ENCODE peak calls at places on chromosomes 5 and 9, in ten cellular contexts. D is IMR-90; U is ovary; N is osteoblast; G is progenitor cell of endocrine pancreas; E is CD8-positive, alpha-beta T cell; X is K562; I is fibroblast of lung; A is A549; Y is psoas muscle. L is an unnamed sample.

GRCh38 chr5:21826884-21827283 is 1026.3 kb downstream of the CDH12 start:
- DNase-seq in E (no peak), A (no peak), G (no peak), U (no peak), Y (no peak), X (no peak), D (no peak), I (no peak), N (no peak), L (no peak)

GRCh38 chr9:22244141-22245011 is 202.2 kb upstream of the DMRTA1 start:
- DNase-seq in G (no peak), Y (peak), U (no peak), A (peak), N (peak), X (no peak), D (peak), I (peak), E (peak), L (no peak)

GRCh38 chr9:134331186-134332025 is 5.2 kb downstream of the RXRA start:
- DNase-seq in E (no peak), I (no peak), X (no peak), D (no peak), G (no peak), U (no peak), N (peak), A (no peak), Y (peak), L (no peak)

GRCh38 chr9:79489241-79490000 is 82.3 kb upstream of the TLE4 start:
- DNase-seq in G (no peak), X (no peak), U (peak), I (peak), E (no peak), Y (no peak), D (peak), N (peak), A (peak), L (no peak)

GRCh38 chr9:124282442-124283231 is 24.9 kb downstream of the NEK6 start:
- DNase-seq in X (peak), G (no peak), E (no peak), A (no peak), Y (peak), N (peak), I (peak), D (peak), U (peak), L (peak)

GRCh38 chr5:125311743-125312142 is 565.3 kb upstream of the ZNF608 start:
- DNase-seq in G (no peak), E (no peak), U (no peak), N (peak), A (peak), D (peak), X (no peak), I (peak), Y (no peak), L (no peak)

GRCh38 chr5:126189862-126190261 is 233.3 kb upstream of the GRAMD2B start:
- DNase-seq in A (no peak), G (no peak), Y (no peak), E (no peak), U (no peak), X (no peak), I (no peak), N (no peak), D (no peak), L (no peak)

GRCh38 chr9:7960615-7961014 is 161.0 kb upstream of the DMAC1 start:
- DNase-seq in G (no peak), U (no peak), N (no peak), A (no peak), X (no peak), E (no peak), I (no peak), Y (no peak), D (no peak), L (no peak)

GRCh38 chr5:27311544-27311943 is 273.2 kb upstream of the CDH9 start:
- DNase-seq in X (no peak), D (peak), N (no peak), E (no peak), A (no peak), U (no peak), Y (no peak), I (peak), G (no peak), L (no peak)

GRCh38 chr5:98482321-98483111 is 290.9 kb upstream of the RGMB start:
- DNase-seq in U (no peak), A (no peak), I (no peak), G (no peak), N (no peak), D (no peak), X (no peak), Y (no peak), E (no peak), L (no peak)

DNA sequence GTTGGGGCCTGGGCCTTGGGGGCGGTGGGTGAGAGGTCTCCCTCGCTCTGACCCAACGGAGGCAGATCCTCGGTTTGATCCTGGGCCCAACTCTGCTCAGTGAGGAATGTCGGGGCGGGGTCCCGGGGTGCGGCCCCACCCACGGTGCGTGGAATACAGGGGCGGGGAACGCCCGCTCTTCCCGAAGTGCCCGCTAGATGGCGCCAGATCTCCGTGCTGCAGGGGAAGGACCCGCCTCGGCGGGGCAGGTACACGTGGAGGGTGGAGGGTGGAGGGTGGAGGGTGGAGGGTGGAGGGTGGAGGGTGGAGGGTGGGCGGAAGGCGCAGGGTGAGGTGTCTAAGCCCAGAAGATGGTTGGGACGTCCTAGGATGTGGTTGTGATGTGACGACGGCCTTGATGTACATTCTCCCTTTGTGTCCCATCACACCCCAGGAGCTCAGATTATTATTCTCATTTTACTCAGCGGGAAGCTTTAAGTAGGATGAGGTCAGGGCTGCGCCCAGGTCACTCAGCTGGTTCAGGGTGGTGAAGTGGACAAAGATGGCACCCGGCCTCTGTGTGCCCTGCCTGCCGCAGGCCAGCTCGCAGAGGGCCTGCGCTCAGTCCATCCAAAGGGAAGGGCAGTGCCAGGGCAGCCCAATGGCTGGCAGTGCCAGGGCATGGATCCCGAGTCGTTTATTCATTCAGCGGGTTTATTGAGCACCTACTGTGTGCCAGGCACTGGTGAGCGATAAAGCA is 9.4 kb upstream of the RPS14 start:
- DNase-seq in E (peak), X (peak), I (peak), U (peak), A (peak), D (peak), Y (peak), N (peak), G (peak), L (peak)
- TF ChIP-seq CTCF in E (peak), X (peak), I (peak), U (peak), A (peak), D (peak), Y (peak), N (peak), G (peak), L (peak)

GRCh38 chr5:132489871-132490483 is 596 bp downstream of the IRF1 start:
- DNase-seq in D (peak), I (peak), X (peak), Y (peak), U (peak), E (peak), G (no peak), A (peak), N (peak), L (peak)
- TF ChIP-seq CTCF in D (peak), I (no peak), X (peak), Y (peak), U (peak), E (no peak), G (peak), A (peak), N (no peak), L (peak)

DNA sequence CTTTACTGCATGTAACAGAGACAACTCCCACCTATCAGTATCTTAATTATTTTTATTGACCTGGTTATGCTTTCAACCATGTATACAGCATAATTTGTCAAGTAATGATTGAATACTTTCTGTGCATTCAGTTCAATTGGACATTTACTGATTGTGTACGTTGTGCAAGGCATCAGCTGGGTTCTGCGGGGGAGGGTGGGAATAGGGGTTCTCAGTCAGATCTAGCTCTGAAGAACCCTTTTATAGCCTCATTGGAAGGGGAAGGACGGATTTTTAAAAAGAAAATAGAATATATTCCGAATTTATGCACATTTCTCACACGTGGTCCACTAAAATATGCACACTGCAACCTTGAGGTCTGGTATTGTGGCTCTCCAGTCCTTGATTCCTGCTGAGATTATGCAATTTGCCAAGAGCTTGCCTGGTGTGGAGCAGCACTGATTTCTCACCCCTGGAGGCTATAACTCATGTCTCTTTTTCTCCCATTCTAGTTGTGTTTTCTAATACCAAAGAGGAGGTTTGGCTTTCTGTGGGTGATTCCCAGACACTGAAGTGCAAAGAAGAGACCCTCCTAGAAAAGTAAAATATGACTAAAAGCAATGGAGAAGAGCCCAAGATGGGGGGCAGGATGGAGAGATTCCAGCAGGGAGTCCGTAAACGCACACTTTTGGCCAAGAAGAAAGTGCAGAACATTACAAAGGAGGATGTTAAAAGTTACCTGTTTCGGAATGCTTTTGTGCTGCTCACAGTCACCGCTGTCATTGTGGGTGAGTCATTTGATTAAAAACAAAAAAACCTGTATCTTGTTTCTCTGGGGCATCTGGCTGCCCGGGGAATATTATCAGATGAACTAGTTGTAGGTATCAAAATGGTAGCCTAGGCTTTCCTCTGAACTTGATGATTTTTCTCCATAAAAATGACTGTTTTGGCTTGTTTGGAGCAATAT is 1.7 kb downstream of the SLC1A3 start:
- DNase-seq in N (no peak), E (no peak), U (no peak), A (no peak), G (no peak), D (no peak), I (peak), X (no peak), Y (no peak), L (no peak)
- TF ChIP-seq CTCF in N (no peak), E (no peak), U (no peak), A (no peak), G (no peak), D (no peak), I (no peak), X (no peak), Y (no peak), L (no peak)

DNA sequence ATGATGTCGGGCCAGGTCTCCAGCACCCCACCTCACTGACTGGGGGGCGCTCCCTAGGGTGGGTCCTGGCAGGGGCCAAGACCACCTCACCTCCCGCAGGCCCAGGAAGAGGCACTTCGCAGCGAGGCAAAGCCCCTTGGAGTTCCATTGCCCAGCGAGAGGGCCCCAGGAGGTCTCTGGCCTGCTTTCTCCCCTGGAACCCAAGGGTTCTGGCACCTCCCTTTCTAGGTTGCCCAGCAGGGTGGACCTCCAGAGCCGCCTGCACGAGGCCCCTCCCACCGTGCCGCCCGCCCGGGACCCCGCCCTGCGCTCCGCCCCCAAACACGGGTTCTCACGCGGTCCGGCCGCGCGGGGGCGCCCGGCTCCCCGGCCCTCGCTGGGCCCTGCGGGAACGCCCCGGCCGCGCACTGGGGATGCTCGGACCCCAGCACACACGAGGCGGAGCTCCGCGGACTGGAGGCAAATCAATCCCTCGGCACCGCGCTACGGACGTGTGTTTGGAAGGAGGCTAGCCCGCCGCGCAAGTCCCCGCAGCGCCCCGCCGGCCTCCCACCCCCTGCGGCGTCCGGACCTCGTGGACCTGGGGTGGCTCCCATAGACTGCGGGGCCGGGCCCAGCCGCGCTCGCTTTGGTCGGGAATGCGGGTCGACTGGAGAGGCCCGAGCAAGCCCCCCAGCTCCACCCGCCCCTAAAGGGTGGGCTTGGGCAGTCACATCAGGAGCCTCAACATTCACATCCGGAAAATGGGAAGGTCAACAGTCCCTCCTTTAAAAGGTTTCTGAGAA is 99.5 kb upstream of the LMX1B start:
- DNase-seq in A (peak), Y (peak), I (peak), U (peak), D (peak), X (peak), G (peak), N (peak), E (peak), L (peak)
- TF ChIP-seq CTCF in A (peak), Y (peak), I (peak), U (no peak), D (peak), X (peak), G (peak), N (peak), E (peak), L (peak)

DNA sequence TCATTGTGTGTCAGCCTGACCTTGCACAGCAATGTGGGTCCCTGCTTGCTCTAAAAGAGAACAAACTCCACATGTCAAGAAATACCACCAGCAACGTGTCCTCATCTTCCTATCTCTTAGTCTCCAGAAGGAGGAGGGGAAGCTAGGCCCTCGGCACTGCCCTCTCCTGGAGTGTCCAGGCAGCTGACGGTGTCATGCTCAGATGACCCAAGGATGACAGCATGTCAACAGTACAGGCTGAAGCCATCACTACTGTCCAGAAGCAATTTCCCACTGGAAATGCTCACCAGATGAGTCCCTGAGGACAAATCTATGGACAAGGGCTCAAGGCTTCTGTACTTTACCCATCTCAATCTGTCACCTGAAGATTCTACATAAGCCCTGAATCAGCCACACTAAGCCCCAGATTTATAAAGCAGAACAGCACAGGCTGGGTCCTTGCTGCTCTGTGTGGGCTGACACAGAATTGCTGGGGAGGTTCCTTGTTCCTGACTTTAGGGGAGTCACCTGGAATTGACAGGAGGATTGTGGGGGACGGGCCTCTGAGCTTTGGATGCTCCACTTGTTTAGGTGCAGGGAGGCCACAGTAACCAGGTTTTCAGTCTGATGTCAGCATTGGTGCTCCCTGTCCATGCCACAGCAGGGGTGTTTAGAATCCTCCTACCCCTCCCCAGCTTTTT is 210.2 kb downstream of the DAB2IP start:
- DNase-seq in A (peak), E (no peak), I (no peak), D (no peak), Y (peak), U (no peak), G (no peak), N (no peak), X (peak), L (peak)
- TF ChIP-seq CTCF in A (peak), E (no peak), I (peak), D (peak), Y (peak), U (peak), G (peak), N (peak), X (peak), L (peak)

GRCh38 chr9:130972957-130973685 is 34.1 kb upstream of the FIBCD1 start:
- DNase-seq in E (no peak), I (no peak), D (no peak), U (no peak), N (peak), G (no peak), A (no peak), X (no peak), Y (no peak), L (no peak)
- TF ChIP-seq CTCF in E (no peak), I (no peak), D (no peak), U (no peak), N (no peak), G (no peak), A (no peak), X (no peak), Y (no peak), L (no peak)

GRCh38 chr9:128370752-128371621 is at the start of gene URM1:
- DNase-seq in D (peak), A (peak), I (peak), G (peak), U (peak), N (peak), X (peak), Y (peak), E (peak), L (peak)
- TF ChIP-seq CTCF in D (peak), A (peak), I (no peak), G (no peak), U (no peak), N (no peak), X (no peak), Y (no peak), E (no peak), L (no peak)

L was measured in uterus.